ENCODE peak calls at places on chromosomes 7 and 10, in ten cellular contexts. One of them, this sample, is unnamed.

GRCh38 chr10:58662314-58662713 is 149.6 kb downstream of the BICC1 start:
- DNase-seq in fibroblast of lung: peak; percentile 94
- DNase-seq in hepatocyte: peak; percentile 33
- DNase-seq in PC-3: peak; percentile 85
- DNase-seq in osteoblast: peak; percentile 58
- DNase-seq in OCI-LY7: no peak
- DNase-seq in SK-N-SH: no peak
- DNase-seq in GM23338: no peak
- DNase-seq in MM.1S: no peak
- DNase-seq in H9: no peak
- DNase-seq in this sample: no peak

GRCh38 chr7:129550673-129551360 is 48.5 kb downstream of the SMKR1 start:
- DNase-seq in osteoblast: no peak
- DNase-seq in PC-3: no peak
- DNase-seq in MM.1S: no peak
- DNase-seq in OCI-LY7: no peak
- DNase-seq in fibroblast of lung: no peak
- DNase-seq in SK-N-SH: peak; percentile 80
- DNase-seq in hepatocyte: peak; percentile 71
- DNase-seq in GM23338: no peak
- DNase-seq in H9: no peak
- DNase-seq in this sample: no peak

GRCh38 chr10:94443052-94443451 is 40.7 kb downstream of the TBC1D12 start:
- DNase-seq in GM23338: no peak
- DNase-seq in MM.1S: no peak
- DNase-seq in H9: no peak
- DNase-seq in osteoblast: no peak
- DNase-seq in hepatocyte: peak; percentile 7
- DNase-seq in fibroblast of lung: no peak
- DNase-seq in PC-3: no peak
- DNase-seq in SK-N-SH: no peak
- DNase-seq in OCI-LY7: no peak
- DNase-seq in this sample: no peak

GRCh38 chr10:48695636-48696534 is 11.2 kb downstream of the WDFY4 start:
- DNase-seq in hepatocyte: no peak
- DNase-seq in H9: no peak
- DNase-seq in osteoblast: peak; percentile 68
- DNase-seq in GM23338: no peak
- DNase-seq in OCI-LY7: no peak
- DNase-seq in fibroblast of lung: no peak
- DNase-seq in PC-3: no peak
- DNase-seq in MM.1S: no peak
- DNase-seq in SK-N-SH: no peak
- DNase-seq in this sample: no peak

GRCh38 chr7:2066251-2066919 is 166.4 kb downstream of the MAD1L1 start:
- DNase-seq in H9: no peak
- DNase-seq in PC-3: no peak
- DNase-seq in MM.1S: no peak
- DNase-seq in hepatocyte: no peak
- DNase-seq in SK-N-SH: peak; percentile 96
- DNase-seq in GM23338: no peak
- DNase-seq in fibroblast of lung: no peak
- DNase-seq in OCI-LY7: peak; percentile 88
- DNase-seq in osteoblast: no peak
- DNase-seq in this sample: no peak

GRCh38 chr7:104228442-104228841 is 20.6 kb upstream of the ORC5 start:
- DNase-seq in PC-3: no peak
- DNase-seq in fibroblast of lung: no peak
- DNase-seq in osteoblast: no peak
- DNase-seq in H9: no peak
- DNase-seq in GM23338: no peak
- DNase-seq in hepatocyte: no peak
- DNase-seq in OCI-LY7: no peak
- DNase-seq in MM.1S: no peak
- DNase-seq in SK-N-SH: no peak
- DNase-seq in this sample: no peak

GRCh38 chr7:157011333-157012112 is 1.1 kb upstream of the MNX1 start:
- DNase-seq in osteoblast: peak; percentile 94
- DNase-seq in fibroblast of lung: no peak
- DNase-seq in OCI-LY7: peak; percentile 39
- DNase-seq in hepatocyte: no peak
- DNase-seq in SK-N-SH: peak; percentile 52
- DNase-seq in MM.1S: peak; percentile 45
- DNase-seq in PC-3: peak; percentile 12
- DNase-seq in H9: peak; percentile 72
- DNase-seq in GM23338: peak; percentile 86
- DNase-seq in this sample: no peak

GRCh38 chr7:91787923-91788322 is 92.6 kb downstream of the MTERF1 start:
- DNase-seq in GM23338: no peak
- DNase-seq in fibroblast of lung: no peak
- DNase-seq in osteoblast: no peak
- DNase-seq in OCI-LY7: no peak
- DNase-seq in hepatocyte: no peak
- DNase-seq in H9: no peak
- DNase-seq in SK-N-SH: no peak
- DNase-seq in MM.1S: no peak
- DNase-seq in PC-3: no peak
- DNase-seq in this sample: no peak

GRCh38 chr7:87878208-87878735 is 2.0 kb downstream of the DBF4 start:
- DNase-seq in GM23338: no peak
- DNase-seq in H9: no peak
- DNase-seq in OCI-LY7: no peak
- DNase-seq in MM.1S: no peak
- DNase-seq in osteoblast: no peak
- DNase-seq in PC-3: peak; percentile 5
- DNase-seq in hepatocyte: no peak
- DNase-seq in SK-N-SH: no peak
- DNase-seq in fibroblast of lung: peak; percentile 51
- DNase-seq in this sample: no peak

GRCh38 chr7:87876759-87877234 is 504 bp downstream of the DBF4 start:
- DNase-seq in GM23338: peak; percentile 78
- DNase-seq in SK-N-SH: peak; percentile 77
- DNase-seq in fibroblast of lung: peak; percentile 64
- DNase-seq in H9: peak; percentile 53
- DNase-seq in PC-3: peak; percentile 41
- DNase-seq in OCI-LY7: peak; percentile 72
- DNase-seq in MM.1S: peak; percentile 71
- DNase-seq in osteoblast: peak; percentile 89
- DNase-seq in hepatocyte: peak; percentile 80
- DNase-seq in this sample: no peak

GRCh38 chr7:87875151-87876039 is 765 bp downstream of the SLC25A40 start:
- DNase-seq in osteoblast: peak; percentile 48
- DNase-seq in PC-3: peak; percentile 9
- DNase-seq in fibroblast of lung: no peak
- DNase-seq in MM.1S: peak; percentile 24
- DNase-seq in OCI-LY7: peak; percentile 49
- DNase-seq in H9: no peak
- DNase-seq in GM23338: peak; percentile 59
- DNase-seq in hepatocyte: no peak
- DNase-seq in SK-N-SH: peak; percentile 86
- DNase-seq in this sample: no peak

GRCh38 chr7:87876040-87876758 is at the start of the genes DBF4 and SLC25A40:
- DNase-seq in fibroblast of lung: peak; percentile 94
- DNase-seq in PC-3: peak; percentile 95
- DNase-seq in H9: peak; percentile 93
- DNase-seq in hepatocyte: peak; percentile 96
- DNase-seq in GM23338: peak; percentile 93
- DNase-seq in osteoblast: peak; percentile 97
- DNase-seq in MM.1S: peak; percentile 97
- DNase-seq in SK-N-SH: peak; percentile 97
- DNase-seq in OCI-LY7: peak; percentile 96
- DNase-seq in this sample: peak; percentile 86

DNA sequence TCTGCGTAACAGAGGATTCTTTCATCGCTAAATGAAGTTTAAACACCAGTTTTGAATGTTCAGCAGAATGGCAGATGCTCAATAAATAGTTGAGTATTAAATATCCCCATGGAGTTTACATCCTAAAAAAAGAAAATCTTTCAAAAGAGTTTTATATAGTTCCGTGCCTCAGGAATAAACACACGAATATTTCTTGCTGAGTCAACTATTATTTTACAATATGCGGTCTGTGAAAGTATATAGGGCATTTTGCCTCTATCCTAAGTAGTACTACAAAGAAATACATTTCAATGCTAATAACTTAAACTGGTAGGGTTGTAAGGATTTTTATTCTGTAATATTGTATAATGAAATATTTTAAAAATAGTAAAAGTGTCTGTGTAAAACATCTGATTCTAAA is 1.3 kb downstream of the DBF4 start:
- DNase-seq in MM.1S: peak; percentile 39
- DNase-seq in SK-N-SH: no peak
- DNase-seq in hepatocyte: no peak
- DNase-seq in H9: no peak
- DNase-seq in osteoblast: no peak
- DNase-seq in fibroblast of lung: no peak
- DNase-seq in PC-3: peak; percentile 7
- DNase-seq in OCI-LY7: no peak
- DNase-seq in GM23338: no peak
- DNase-seq in this sample: no peak
- H2AFZ ChIP-seq in MM.1S: no peak overlapping the region
- H2AFZ ChIP-seq in SK-N-SH: peak overlapping the region; percentile 96
- H2AFZ ChIP-seq in hepatocyte: peak overlapping the region; percentile 90
- H2AFZ ChIP-seq in H9: no peak overlapping the region
- H2AFZ ChIP-seq in osteoblast: peak overlapping the region; percentile 96
- H2AFZ ChIP-seq in fibroblast of lung: peak overlapping the region; percentile 35
- H2AFZ ChIP-seq in PC-3: peak overlapping the region; percentile 94
- H2AFZ ChIP-seq in OCI-LY7: peak overlapping the region; percentile 62
- H2AFZ ChIP-seq in GM23338: no peak overlapping the region
- H2AFZ ChIP-seq in this sample: peak overlapping the region; percentile 8

DNA sequence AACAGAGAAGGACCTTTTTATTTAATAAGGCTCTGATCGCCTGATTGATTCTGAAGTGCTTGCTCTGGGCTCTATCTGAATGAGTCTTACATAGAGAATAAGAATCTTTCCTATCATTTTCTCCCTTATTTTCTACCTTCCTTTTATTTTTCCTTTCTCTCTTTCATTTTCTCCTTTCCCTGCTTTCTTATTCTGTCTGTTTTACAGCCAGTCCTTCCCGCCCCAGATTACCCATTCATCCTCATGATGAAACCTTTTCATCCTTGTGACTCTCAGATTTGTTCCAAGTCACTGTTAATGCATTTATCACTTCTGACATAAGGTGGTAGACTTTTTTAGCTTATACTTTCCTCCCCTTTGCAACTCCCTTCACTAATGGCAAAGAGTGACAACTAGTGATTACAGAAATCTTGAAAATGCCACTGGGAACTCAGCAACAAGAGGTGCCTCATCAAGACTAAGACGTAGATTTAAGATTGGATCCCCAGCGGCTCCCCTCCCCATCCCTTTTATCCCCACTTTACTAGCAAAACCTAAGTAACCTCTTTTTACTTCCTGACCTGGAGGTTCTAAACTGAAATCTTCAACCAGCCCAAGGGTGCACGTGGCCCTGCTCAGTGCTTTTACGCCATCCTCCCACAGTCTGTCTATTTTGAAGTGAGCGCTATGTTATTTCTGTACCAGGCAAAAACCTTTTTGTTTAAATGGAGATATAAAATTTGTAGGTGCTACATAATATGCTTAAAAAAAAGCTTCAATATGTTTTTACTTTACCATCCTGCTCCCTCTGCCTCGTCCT is 179.8 kb downstream of the DYNC1I1 start:
- DNase-seq in SK-N-SH: no peak
- DNase-seq in PC-3: no peak
- DNase-seq in fibroblast of lung: no peak
- DNase-seq in hepatocyte: no peak
- DNase-seq in GM23338: no peak
- DNase-seq in H9: no peak
- DNase-seq in MM.1S: no peak
- DNase-seq in osteoblast: no peak
- DNase-seq in OCI-LY7: no peak
- DNase-seq in this sample: no peak
- H2AFZ ChIP-seq in SK-N-SH: no peak overlapping the region
- H2AFZ ChIP-seq in PC-3: no peak overlapping the region
- H2AFZ ChIP-seq in fibroblast of lung: no peak overlapping the region
- H2AFZ ChIP-seq in hepatocyte: no peak overlapping the region
- H2AFZ ChIP-seq in GM23338: no peak overlapping the region
- H2AFZ ChIP-seq in H9: no peak overlapping the region
- H2AFZ ChIP-seq in MM.1S: no peak overlapping the region
- H2AFZ ChIP-seq in osteoblast: no peak overlapping the region
- H2AFZ ChIP-seq in OCI-LY7: no peak overlapping the region
- H2AFZ ChIP-seq in this sample: no peak overlapping the region

GRCh38 chr7:108079291-108080057 is 50.7 kb downstream of the LAMB4 start:
- DNase-seq in GM23338: no peak
- DNase-seq in hepatocyte: peak; percentile 17
- DNase-seq in fibroblast of lung: peak; percentile 95
- DNase-seq in PC-3: peak; percentile 70
- DNase-seq in SK-N-SH: peak; percentile 25
- DNase-seq in OCI-LY7: no peak
- DNase-seq in MM.1S: no peak
- DNase-seq in osteoblast: peak; percentile 87
- DNase-seq in H9: no peak
- DNase-seq in this sample: no peak
- H2AFZ ChIP-seq in GM23338: peak overlapping the region; percentile 83
- H2AFZ ChIP-seq in hepatocyte: no peak overlapping the region
- H2AFZ ChIP-seq in fibroblast of lung: peak overlapping the region; percentile 53
- H2AFZ ChIP-seq in PC-3: peak overlapping the region; percentile 80
- H2AFZ ChIP-seq in SK-N-SH: peak overlapping the region; percentile 77
- H2AFZ ChIP-seq in OCI-LY7: no peak overlapping the region
- H2AFZ ChIP-seq in MM.1S: no peak overlapping the region
- H2AFZ ChIP-seq in osteoblast: peak overlapping the region; percentile 79
- H2AFZ ChIP-seq in H9: no peak overlapping the region
- H2AFZ ChIP-seq in this sample: no peak overlapping the region

GRCh38 chr7:151241755-151242096 is 6.8 kb downstream of the SMARCD3 start:
- DNase-seq in fibroblast of lung: no peak
- DNase-seq in hepatocyte: no peak
- DNase-seq in OCI-LY7: no peak
- DNase-seq in MM.1S: no peak
- DNase-seq in H9: no peak
- DNase-seq in osteoblast: no peak
- DNase-seq in SK-N-SH: no peak
- DNase-seq in GM23338: no peak
- DNase-seq in PC-3: no peak
- DNase-seq in this sample: no peak

GRCh38 chr7:151240536-151240935 is 8.0 kb downstream of the SMARCD3 start:
- DNase-seq in SK-N-SH: peak; percentile 28
- DNase-seq in GM23338: no peak
- DNase-seq in H9: no peak
- DNase-seq in PC-3: no peak
- DNase-seq in hepatocyte: no peak
- DNase-seq in osteoblast: peak; percentile 82
- DNase-seq in OCI-LY7: no peak
- DNase-seq in fibroblast of lung: no peak
- DNase-seq in MM.1S: no peak
- DNase-seq in this sample: no peak

GRCh38 chr7:151242181-151243044 is 6.1 kb downstream of the SMARCD3 start:
- DNase-seq in SK-N-SH: no peak
- DNase-seq in fibroblast of lung: no peak
- DNase-seq in H9: no peak
- DNase-seq in GM23338: no peak
- DNase-seq in PC-3: no peak
- DNase-seq in osteoblast: peak; percentile 75
- DNase-seq in OCI-LY7: no peak
- DNase-seq in MM.1S: no peak
- DNase-seq in hepatocyte: no peak
- DNase-seq in this sample: no peak

GRCh38 chr7:151239837-151240459 is 7.7 kb downstream of the CHPF2 start:
- DNase-seq in MM.1S: no peak
- DNase-seq in GM23338: no peak
- DNase-seq in SK-N-SH: peak; percentile 25
- DNase-seq in fibroblast of lung: no peak
- DNase-seq in OCI-LY7: no peak
- DNase-seq in osteoblast: peak; percentile 64
- DNase-seq in PC-3: no peak
- DNase-seq in hepatocyte: no peak
- DNase-seq in H9: no peak
- DNase-seq in this sample: no peak

DNA sequence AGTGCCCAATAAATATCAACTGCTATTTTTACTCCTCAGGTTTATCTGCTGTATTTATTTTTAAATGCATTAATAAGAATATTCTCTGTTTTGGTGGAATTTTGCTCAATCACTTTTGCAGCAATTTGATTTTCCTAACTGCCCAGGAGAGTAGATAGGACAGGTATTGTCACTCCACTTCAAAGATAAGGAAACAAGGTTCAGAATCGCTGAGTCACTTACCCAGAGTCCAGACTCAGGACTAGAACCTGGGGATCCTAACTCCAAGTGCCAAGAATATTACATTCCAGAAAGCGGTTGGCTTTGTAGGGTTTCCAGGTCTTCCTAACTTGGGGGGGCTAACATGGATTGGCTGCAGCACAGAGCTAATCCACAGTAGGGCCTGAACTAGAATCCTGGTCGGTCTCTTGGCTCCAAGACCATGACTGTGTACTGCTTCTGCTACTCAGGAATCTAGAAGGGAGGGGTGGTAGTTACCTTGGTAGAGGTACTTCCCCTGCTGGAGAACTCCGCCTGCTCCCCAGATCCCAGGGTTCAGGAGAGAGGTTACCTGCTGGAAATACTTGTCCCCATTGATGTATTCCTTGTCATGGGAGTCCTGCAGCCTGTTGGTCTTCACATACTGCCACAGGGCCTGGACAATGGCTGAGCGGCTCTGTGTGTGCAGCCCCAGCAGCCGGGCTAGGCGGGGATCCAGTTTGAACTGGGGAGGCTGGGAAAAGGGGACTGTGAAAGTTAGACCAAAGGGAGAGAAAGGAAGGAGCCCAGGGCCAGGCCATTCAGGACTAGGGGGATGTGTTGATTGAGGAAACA is 7.3 kb downstream of the SMARCD3 start:
- DNase-seq in osteoblast: peak; percentile 76
- DNase-seq in OCI-LY7: no peak
- DNase-seq in MM.1S: no peak
- DNase-seq in H9: no peak
- DNase-seq in hepatocyte: no peak
- DNase-seq in SK-N-SH: no peak
- DNase-seq in PC-3: no peak
- DNase-seq in GM23338: no peak
- DNase-seq in fibroblast of lung: no peak
- DNase-seq in this sample: no peak
- H2AFZ ChIP-seq in osteoblast: no peak overlapping the region
- H2AFZ ChIP-seq in OCI-LY7: no peak overlapping the region
- H2AFZ ChIP-seq in MM.1S: no peak overlapping the region
- H2AFZ ChIP-seq in H9: no peak overlapping the region
- H2AFZ ChIP-seq in hepatocyte: no peak overlapping the region
- H2AFZ ChIP-seq in SK-N-SH: no peak overlapping the region
- H2AFZ ChIP-seq in PC-3: no peak overlapping the region
- H2AFZ ChIP-seq in GM23338: no peak overlapping the region
- H2AFZ ChIP-seq in fibroblast of lung: no peak overlapping the region
- H2AFZ ChIP-seq in this sample: no peak overlapping the region

This sample was measured in GM12878.